ENCODE peak calls at places on chromosomes 1 and 21, in eight cellular contexts. F is left cardiac atrium, S is substantia nigra, T is tibial artery, G is fibroblast of mammary gland, V is heart left ventricle, W is HT1080, O is type B pancreatic cell. B is an unnamed sample.

GRCh38 chr1:97314685-97315084 is 593.1 kb downstream of the PTBP2 start:
- DNase-seq in T (no peak), V (no peak), F (no peak), S (no peak), G (no peak), W (no peak), O (no peak), B (no peak)

GRCh38 chr1:167909691-167910180 is 4.2 kb downstream of the ADCY10 start:
- DNase-seq in F (no peak), O (no peak), W (no peak), T (no peak), G (no peak), S (no peak), V (no peak), B (no peak)

GRCh38 chr1:84969489-84970250 is 27.2 kb downstream of the MCOLN2 start:
- DNase-seq in F (no peak), S (no peak), O (no peak), T (no peak), W (no peak), G (no peak), V (no peak), B (no peak)

GRCh38 chr1:161531986-161532875 is 7.9 kb downstream of the HSPA6 start:
- DNase-seq in O (no peak), T (no peak), S (no peak), V (peak), F (no peak), G (peak), W (no peak), B (no peak)

GRCh38 chr1:222095606-222096475 is 354.0 kb upstream of the DUSP10 start:
- DNase-seq in F (peak), W (peak), S (no peak), T (no peak), V (no peak), G (peak), O (no peak), B (peak)

GRCh38 chr1:52551476-52552235 is 1.2 kb downstream of the TUT4 start:
- DNase-seq in W (peak), G (peak), O (no peak), S (no peak), T (no peak), F (no peak), V (no peak), B (no peak)

GRCh38 chr1:234696148-234696576 is 86.2 kb upstream of the IRF2BP2 start:
- DNase-seq in T (no peak), S (no peak), G (no peak), W (no peak), O (no peak), F (no peak), V (no peak), B (no peak)

GRCh38 chr21:26421724-26422123 is 151.4 kb downstream of the CYYR1 start:
- DNase-seq in S (no peak), W (no peak), G (no peak), T (no peak), V (no peak), F (no peak), O (no peak), B (no peak)

GRCh38 chr1:10472220-10473144 is at the start of gene DFFA:
- DNase-seq in G (peak), O (peak), V (peak), T (peak), F (peak), S (peak), W (peak), B (peak)

GRCh38 chr1:150322310-150322709 is 977 bp downstream of the PRPF3 start:
- DNase-seq in O (no peak), V (no peak), F (no peak), T (no peak), G (peak), W (no peak), S (no peak), B (no peak)